ENCODE peak calls at places on chromosomes 4 and X, in seven cellular contexts. E, J, U, C, H, A and B are unnamed samples.

GRCh38 chrX:9352683-9353430 is 112.0 kb upstream of the TBL1X start:
- DNase-seq in H (no peak), E (no peak), A (peak; percentile 4), C (peak; percentile 27), J (peak; percentile 33), U (peak; percentile 75), B (peak; percentile 32)

GRCh38 chr4:37978509-37978908 is 18.3 kb downstream of the PTTG2 start:
- DNase-seq in H (no peak), U (no peak), J (no peak), A (no peak), C (no peak), E (no peak), B (no peak)

GRCh38 chrX:53227224-53227765 is 2.3 kb upstream of the KDM5C start:
- DNase-seq in C (no peak), A (no peak), J (no peak), U (no peak), H (no peak), E (no peak), B (no peak)

GRCh38 chrX:130999360-130999759 is 58.8 kb upstream of the ARHGAP36 start:
- DNase-seq in U (no peak), A (no peak), H (no peak), J (no peak), E (no peak), C (no peak), B (no peak)

GRCh38 chr4:76213415-76214268 is at the start of gene SCARB2:
- DNase-seq in J (peak; percentile 87), U (peak; percentile 84), A (peak; percentile 85), H (peak; percentile 95), C (peak; percentile 73), E (peak; percentile 38), B (peak; percentile 67)

GRCh38 chr4:82621212-82621611 is 59.4 kb upstream of the TMEM150C start:
- DNase-seq in A (no peak), H (no peak), U (no peak), C (no peak), E (no peak), J (no peak), B (no peak)

GRCh38 chr4:39514888-39515401 is 12.3 kb downstream of the UGDH start:
- DNase-seq in H (peak; percentile 72), C (no peak), E (no peak), U (peak; percentile 66), A (no peak), J (peak; percentile 72), B (no peak)

GRCh38 chr4:89898304-89898716 is 3.7 kb downstream of the MMRN1 start:
- DNase-seq in H (no peak), U (no peak), E (no peak), A (no peak), C (no peak), J (no peak), B (no peak)

GRCh38 chr4:23889814-23890269 is at the start of gene PPARGC1A:
- DNase-seq in J (peak; percentile 37), A (peak; percentile 86), E (no peak), U (peak; percentile 50), H (peak; percentile 68), C (no peak), B (no peak)

GRCh38 chrX:136750364-136750763 is 30.4 kb downstream of the ARHGEF6 start:
- DNase-seq in J (no peak), E (no peak), H (no peak), A (no peak), C (no peak), U (no peak), B (no peak)

GRCh38 chrX:51461053-51462050 is 35.0 kb downstream of the NUDT11 start:
- DNase-seq in A (no peak), U (peak; percentile 42), H (no peak), C (peak; percentile 23), E (peak; percentile 2), J (no peak), B (peak; percentile 48)

GRCh38 chrX:77949840-77950239 is 19.6 kb downstream of the PGAM4 start:
- DNase-seq in E (no peak), A (no peak), C (no peak), J (peak; percentile 23), H (no peak), U (no peak), B (no peak)

GRCh38 chr4:101037249-101037648 is 310.1 kb downstream of the PPP3CA start:
- DNase-seq in C (no peak), E (no peak), A (no peak), H (no peak), J (no peak), U (no peak), B (no peak)

GRCh38 chrX:341541-342101 is 23.0 kb upstream of the GTPBP6 start:
- DNase-seq in E (no peak), C (no peak), A (no peak), J (no peak), U (no peak), H (peak; percentile 48), B (no peak)

GRCh38 chr4:52028970-52029369 is 8.8 kb upstream of the LRRC66 start:
- DNase-seq in H (no peak), J (no peak), C (no peak), E (peak; percentile 26), U (peak; percentile 79), A (no peak), B (peak; percentile 45)

DNA sequence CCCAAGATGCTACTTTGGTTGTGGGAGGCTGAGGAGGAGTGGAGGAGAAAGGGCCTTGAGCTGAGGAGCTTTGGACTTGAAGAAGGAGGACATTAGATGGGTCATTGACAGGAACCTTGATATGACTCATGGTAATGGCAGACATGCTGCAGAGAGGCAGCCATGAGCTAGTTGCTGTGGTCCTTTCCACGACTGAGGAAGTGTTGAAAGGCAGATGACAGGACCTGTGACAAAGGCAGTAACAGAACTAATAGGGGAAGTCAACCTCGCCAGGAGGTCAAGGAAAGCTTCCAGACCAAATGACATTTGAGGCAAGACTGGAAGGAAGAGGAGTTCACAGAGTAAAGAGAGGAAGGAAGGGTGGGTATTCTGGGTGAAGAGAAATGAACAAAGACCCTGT is 7.6 kb upstream of the XPNPEP2 start:
- DNase-seq in H (no peak), J (no peak), E (no peak), U (no peak), A (no peak), C (no peak), B (no peak)
- H3K27me3 ChIP-seq in H (no peaks in the 10 kb centered on the region), J (peaks cover 3% of the 10 kb centered on the region), E (no peaks in the 10 kb centered on the region), U (peaks cover 28% of the 10 kb centered on the region), A (no peaks in the 10 kb centered on the region), C (no peaks in the 10 kb centered on the region), B (no peaks in the 10 kb centered on the region)

GRCh38 chr4:10273030-10273429 is 156.4 kb upstream of the WDR1 start:
- DNase-seq in C (no peak), A (no peak), H (no peak), E (no peak), U (no peak), J (no peak), B (no peak)
- H3K27me3 ChIP-seq in C (no peaks in the 10 kb centered on the region), A (no peaks in the 10 kb centered on the region), H (no peaks in the 10 kb centered on the region), E (no peaks in the 10 kb centered on the region), U (no peaks in the 10 kb centered on the region), J (no peaks in the 10 kb centered on the region), B (no peaks in the 10 kb centered on the region)

GRCh38 chrX:109489174-109489573 is 7.3 kb upstream of the GUCY2F start:
- DNase-seq in C (no peak), A (no peak), U (no peak), J (no peak), E (no peak), H (no peak), B (no peak)

GRCh38 chrX:109484886-109485285 is 3.0 kb upstream of the GUCY2F start:
- DNase-seq in J (no peak), U (no peak), A (no peak), C (no peak), H (no peak), E (no peak), B (no peak)

GRCh38 chrX:109481986-109482385 is at the start of gene GUCY2F:
- DNase-seq in U (no peak), J (no peak), C (no peak), A (no peak), H (no peak), E (no peak), B (no peak)

GRCh38 chrX:109487640-109488039 is 5.8 kb upstream of the GUCY2F start:
- DNase-seq in U (no peak), E (no peak), H (no peak), C (no peak), A (no peak), J (no peak), B (no peak)

GRCh38 chrX:109485470-109486340 is 3.8 kb upstream of the GUCY2F start:
- DNase-seq in J (peak; percentile 42), H (peak; percentile 58), A (no peak), C (peak; percentile 57), U (peak; percentile 66), E (peak; percentile 33), B (peak; percentile 65)
- H3K27me3 ChIP-seq in J (peaks cover 7% of the 10 kb centered on the region), H (no peaks in the 10 kb centered on the region), A (peaks cover 3% of the 10 kb centered on the region), C (no peaks in the 10 kb centered on the region), U (peaks cover 9% of the 10 kb centered on the region), E (peaks cover 3% of the 10 kb centered on the region), B (no peaks in the 10 kb centered on the region)

GRCh38 chr4:158801066-158801465 is 32.2 kb downstream of the FNIP2 start:
- DNase-seq in A (no peak), H (no peak), E (no peak), C (no peak), J (no peak), U (no peak), B (no peak)
- H3K27me3 ChIP-seq in A (no peaks in the 10 kb centered on the region), H (no peaks in the 10 kb centered on the region), E (no peaks in the 10 kb centered on the region), C (no peaks in the 10 kb centered on the region), J (no peaks in the 10 kb centered on the region), U (no peaks in the 10 kb centered on the region), B (no peaks in the 10 kb centered on the region)

GRCh38 chr4:108378164-108378563 is 209.4 kb upstream of the LEF1 start:
- DNase-seq in H (no peak), A (no peak), J (no peak), U (no peak), C (no peak), E (no peak), B (no peak)

GRCh38 chr4:108375434-108375833 is 206.7 kb upstream of the LEF1 start:
- DNase-seq in A (no peak), H (no peak), C (no peak), E (no peak), U (no peak), J (no peak), B (no peak)

GRCh38 chr4:108382751-108383150 is 214.0 kb upstream of the LEF1 start:
- DNase-seq in C (no peak), E (no peak), A (no peak), H (no peak), U (no peak), J (no peak), B (no peak)

GRCh38 chr4:108372678-108373077 is 203.9 kb upstream of the LEF1 start:
- DNase-seq in J (no peak), E (no peak), U (no peak), C (peak; percentile 18), H (no peak), A (no peak), B (no peak)

DNA sequence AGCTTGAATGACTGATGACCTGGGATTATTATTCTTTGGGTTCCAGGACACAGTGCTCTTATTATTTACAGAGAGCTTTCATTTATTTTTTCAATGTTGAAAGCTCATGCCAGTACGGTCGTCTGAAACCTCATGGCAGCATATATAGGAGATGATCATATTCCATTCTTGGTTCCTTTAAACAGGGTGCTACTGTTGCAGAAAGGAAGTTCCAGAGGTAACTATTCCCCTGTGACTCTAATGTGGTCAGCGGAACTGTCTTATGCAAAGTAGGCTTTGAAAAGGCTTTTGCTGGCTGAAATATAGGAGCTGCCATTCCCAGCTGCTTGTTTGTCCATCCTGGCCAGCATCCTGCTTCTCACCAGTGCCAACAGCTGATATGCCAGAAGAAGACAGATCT is 208.3 kb upstream of the LEF1 start:
- DNase-seq in E (no peak), C (no peak), U (no peak), H (no peak), A (no peak), J (no peak), B (no peak)
- H3K27me3 ChIP-seq in E (peaks cover 8% of the 10 kb centered on the region), C (no peaks in the 10 kb centered on the region), U (peaks cover 16% of the 10 kb centered on the region), H (no peaks in the 10 kb centered on the region), A (no peaks in the 10 kb centered on the region), J (peaks cover 3% of the 10 kb centered on the region), B (no peaks in the 10 kb centered on the region)

GRCh38 chr4:6470502-6471302 is 1.7 kb downstream of the PPP2R2C start:
- DNase-seq in U (peak; percentile 7), H (peak; percentile 66), E (no peak), A (no peak), C (no peak), J (peak; percentile 36), B (no peak)
- H3K27me3 ChIP-seq in U (peaks cover 45% of the 10 kb centered on the region), H (peaks cover 56% of the 10 kb centered on the region), E (peaks cover 52% of the 10 kb centered on the region), A (peaks cover 47% of the 10 kb centered on the region), C (peaks cover 4% of the 10 kb centered on the region), J (no peaks in the 10 kb centered on the region), B (peaks cover 43% of the 10 kb centered on the region)